ENCODE peak calls at places on chromosomes 3 and 15, in five cellular contexts. T is central memory CD4-positive, alpha-beta T cell; J is stimulated activated naive B cell treated with anti-CD40 and anti-IgM and Interleukin-4, amounts not matched to agents 10 μg/mL and 1 μg/mL and 100 μg/mL, for 72 hours; W is left ventricle myocardium inferior; F is NCI-H146. U is an unnamed sample.

GRCh38 chr3:194306109-194306686 is 44.9 kb downstream of the CPN2 start:
- DNase-seq in T (peak), J (peak), F (peak), W (no peak), U (peak)

GRCh38 chr3:4462641-4463040 is 4.4 kb downstream of the SUMF1 start:
- DNase-seq in W (no peak), F (no peak), J (no peak), T (no peak), U (no peak)

GRCh38 chr3:108251256-108251655 is 29.0 kb upstream of the IFT57 start:
- DNase-seq in W (no peak), F (no peak), T (no peak), J (no peak), U (no peak)

GRCh38 chr3:154872089-154872488 is 208.0 kb upstream of the MME start:
- DNase-seq in F (peak), J (no peak), T (no peak), W (no peak), U (no peak)

GRCh38 chr15:92907880-92908279 is 7.8 kb downstream of the CHD2 start:
- DNase-seq in W (no peak), T (no peak), F (peak), J (no peak), U (no peak)

GRCh38 chr3:66115858-66116654 is 77.3 kb upstream of the MAGI1 start:
- DNase-seq in J (no peak), W (peak), F (no peak), T (no peak), U (no peak)

GRCh38 chr3:112132975-112133448 is at the start of gene GCSAM:
- DNase-seq in F (no peak), W (peak), T (peak), J (peak), U (peak)

GRCh38 chr15:33581032-33581431 is 270.3 kb downstream of the RYR3 start:
- DNase-seq in J (no peak), T (no peak), F (no peak), W (no peak), U (no peak)

GRCh38 chr3:65979731-65980130 is 59.0 kb downstream of the MAGI1 start:
- DNase-seq in T (no peak), F (no peak), W (no peak), J (no peak), U (no peak)

GRCh38 chr15:34049096-34049495 is 10.1 kb upstream of the AVEN start:
- DNase-seq in F (no peak), W (no peak), T (no peak), J (no peak), U (no peak)

GRCh38 chr3:119700920-119701734 is 1.7 kb upstream of the CFAP91 start:
- DNase-seq in W (no peak), T (no peak), J (no peak), F (no peak), U (no peak)

GRCh38 chr3:37183976-37184375 is 9.6 kb upstream of the LRRFIP2 start:
- DNase-seq in W (no peak), J (no peak), F (no peak), T (no peak), U (no peak)

GRCh38 chr3:17740703-17741102 is 1.7 kb downstream of the TBC1D5 start:
- DNase-seq in F (peak), J (no peak), W (no peak), T (no peak), U (peak)

GRCh38 chr15:98003976-98004375 is 43.5 kb downstream of the ARRDC4 start:
- DNase-seq in T (no peak), F (no peak), J (no peak), W (no peak), U (no peak)

GRCh38 chr3:39147374-39147709 is 6.0 kb downstream of the CSRNP1 start:
- DNase-seq in F (no peak), T (no peak), W (no peak), J (no peak), U (no peak)

GRCh38 chr3:70832035-70832795 is 519.8 kb upstream of the MDFIC2 start:
- DNase-seq in W (no peak), F (no peak), T (no peak), J (no peak), U (no peak)

GRCh38 chr15:78432664-78433063 is 5.4 kb upstream of the IREB2 start:
- DNase-seq in T (no peak), F (no peak), W (no peak), J (no peak), U (no peak)

GRCh38 chr15:75037685-75038084 is 14.3 kb downstream of the PPCDC start:
- DNase-seq in T (no peak), F (no peak), W (no peak), J (no peak), U (no peak)

GRCh38 chr3:129560269-129560787 is 17.4 kb downstream of the H1-8 start:
- DNase-seq in J (no peak), F (no peak), T (no peak), W (peak), U (no peak)

GRCh38 chr3:58117561-58118305 is 93.0 kb downstream of the DNASE1L3 start:
- DNase-seq in J (no peak), F (no peak), W (peak), T (no peak), U (no peak)

GRCh38 chr3:128217702-128218475 is 64.6 kb downstream of the EEFSEC start:
- DNase-seq in W (no peak), F (no peak), T (no peak), J (no peak), U (no peak)

GRCh38 chr15:90126457-90127435 is 24.5 kb upstream of the IDH2 start:
- DNase-seq in T (no peak), W (peak), J (no peak), F (no peak), U (no peak)

GRCh38 chr3:8441969-8442559 is 59.6 kb upstream of the LMCD1 start:
- DNase-seq in W (no peak), T (no peak), F (peak), J (no peak), U (peak)

GRCh38 chr3:50274371-50275104 is 4.3 kb upstream of the LSMEM2 start:
- DNase-seq in T (peak), W (peak), J (peak), F (peak), U (peak)

U was measured in germinal center.